ENCODE peak calls at places on chromosomes 12 and 14, in five cellular contexts. M is foreskin keratinocyte, W is A549, R is caudate nucleus, F is colonic mucosa. Z is an unnamed sample.

GRCh38 chr12:53955036-53955775 is 503 bp downstream of the HOXC12 start:
- DNase-seq in M (no peak), W (no peak), R (no peak), F (no peak), Z (no peak)

GRCh38 chr12:31491395-31491794 is 99.5 kb downstream of the DENND5B start:
- DNase-seq in M (no peak), W (no peak), R (no peak), F (no peak), Z (no peak)

GRCh38 chr14:85534435-85534834 is 4.5 kb downstream of the FLRT2 start:
- DNase-seq in M (peak), W (no peak), R (no peak), F (no peak), Z (peak)

GRCh38 chr12:32901553-32901952 is 5.0 kb upstream of the PKP2 start:
- DNase-seq in M (peak), W (no peak), R (no peak), F (no peak), Z (no peak)

GRCh38 chr12:4215862-4216541 is 57.6 kb upstream of the CCND2 start:
- DNase-seq in M (peak), W (no peak), R (no peak), F (no peak), Z (no peak)

GRCh38 chr12:79690156-79690605 is 583 bp downstream of the PAWR start:
- DNase-seq in M (no peak), W (peak), R (no peak), F (no peak), Z (no peak)

GRCh38 chr12:12240671-12241345 is 26.0 kb downstream of the LRP6 start:
- DNase-seq in M (no peak), W (peak), R (no peak), F (no peak), Z (no peak)

GRCh38 chr12:52865090-52865944 is 16.5 kb upstream of the KRT78 start:
- DNase-seq in M (peak), W (peak), R (peak), F (peak), Z (peak)

DNA sequence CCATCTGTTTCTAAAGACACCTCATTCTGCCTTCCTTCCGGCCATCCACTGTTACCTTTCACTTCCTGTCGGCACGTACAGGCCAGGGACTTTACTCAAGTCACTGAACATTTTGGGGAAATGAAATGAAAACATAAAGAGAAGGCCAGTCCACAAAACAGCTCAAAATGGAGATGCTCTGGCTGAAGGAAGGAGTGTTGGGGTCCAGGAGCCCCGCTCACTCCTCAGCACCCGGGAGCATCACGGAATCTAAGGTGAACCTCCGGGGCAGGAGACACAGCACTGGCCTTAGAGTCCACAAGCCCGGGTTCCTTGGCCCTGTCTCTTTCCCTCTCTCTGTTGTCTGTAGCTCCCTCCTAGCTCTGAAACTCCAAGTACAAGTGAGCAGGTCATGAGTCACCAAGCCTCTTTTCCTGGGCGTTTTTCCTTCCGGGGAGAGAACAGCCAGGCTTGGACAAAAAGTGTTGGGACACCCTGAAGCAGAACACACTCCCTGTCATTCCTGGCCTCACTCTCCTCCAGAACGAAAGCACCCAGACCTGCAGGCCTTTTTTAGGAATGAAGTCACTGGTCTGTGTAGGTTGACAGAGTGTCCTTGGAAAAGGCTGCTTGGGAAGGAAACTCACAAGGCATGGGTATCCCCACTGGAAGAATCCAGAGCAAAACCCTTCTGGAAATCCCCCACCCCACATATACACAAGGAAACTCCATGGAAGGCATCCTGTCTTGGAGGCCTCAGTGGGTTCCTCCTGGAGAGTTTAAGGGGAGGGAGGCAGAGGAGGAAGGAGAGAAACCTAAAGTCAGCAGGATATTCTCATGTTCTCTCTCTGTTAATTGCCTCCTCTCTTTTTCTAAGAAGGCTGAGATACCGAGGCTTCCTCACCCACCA is 245.3 kb downstream of the ZFP36L1 start:
- DNase-seq in M (peak), W (peak), R (no peak), F (no peak), Z (peak)
- H3K27ac ChIP-seq in M (peak), W (peak), R (peak), F (peak), Z (peak)

DNA sequence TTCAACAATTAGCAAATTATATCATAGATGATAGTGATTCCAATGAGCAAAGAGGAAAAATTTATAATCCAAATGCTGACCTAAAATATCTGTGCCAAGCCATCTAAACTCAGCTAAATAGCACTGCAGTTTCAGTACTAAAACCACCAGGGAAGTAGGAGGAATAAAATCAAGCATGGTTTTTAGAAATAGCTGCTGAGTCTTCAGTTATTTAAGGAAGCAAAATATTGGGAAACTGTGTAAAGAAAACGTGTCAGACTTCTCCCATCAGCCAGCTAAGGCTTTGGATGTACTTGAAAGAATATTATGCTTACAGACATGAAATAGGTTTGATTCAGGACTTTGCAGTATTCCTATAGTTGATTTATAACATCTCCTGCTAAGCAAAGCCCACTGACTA is 24.7 kb downstream of the CLEC2D start:
- DNase-seq in M (no peak), W (no peak), R (no peak), F (no peak), Z (no peak)
- H3K27ac ChIP-seq in M (no peak), W (no peak), R (no peak), F (no peak), Z (no peak)

DNA sequence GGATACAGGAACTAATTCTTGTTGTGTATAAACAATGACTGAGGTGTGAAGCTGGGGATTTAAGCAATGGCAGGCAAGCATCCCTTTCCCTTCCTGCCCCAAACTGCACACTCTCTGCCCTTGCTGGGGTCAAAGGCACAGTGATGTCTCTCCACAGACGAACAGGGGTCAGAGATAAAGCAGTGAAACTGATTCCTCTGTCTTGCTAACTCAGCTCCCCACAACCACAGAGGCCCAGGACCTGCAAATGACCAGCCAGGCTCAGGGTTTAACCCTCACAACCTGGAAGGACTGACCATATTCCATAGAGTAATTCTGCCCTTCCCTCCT is 67.2 kb downstream of the CCDC88C start:
- DNase-seq in M (no peak), W (no peak), R (no peak), F (no peak), Z (no peak)
- H3K27ac ChIP-seq in M (no peak), W (no peak), R (peak), F (no peak), Z (no peak)

GRCh38 chr12:131920902-131921840 is 7.9 kb upstream of the PUS1 start:
- DNase-seq in M (no peak), W (no peak), R (no peak), F (no peak), Z (no peak)

GRCh38 chr12:131918311-131919050 is 10.6 kb upstream of the PUS1 start:
- DNase-seq in M (no peak), W (no peak), R (no peak), F (no peak), Z (no peak)

GRCh38 chr12:131919051-131919347 is 10.1 kb upstream of the PUS1 start:
- DNase-seq in M (no peak), W (no peak), R (no peak), F (no peak), Z (no peak)

GRCh38 chr12:131920157-131920508 is 8.9 kb upstream of the PUS1 start:
- DNase-seq in M (no peak), W (no peak), R (no peak), F (no peak), Z (no peak)

GRCh38 chr12:131919366-131920156 is 9.5 kb upstream of the PUS1 start:
- DNase-seq in M (no peak), W (no peak), R (no peak), F (no peak), Z (no peak)
- H3K27ac ChIP-seq in M (no peak), W (no peak), R (peak), F (no peak), Z (no peak)

GRCh38 chr12:47739959-47740358 is 14.7 kb upstream of the ENDOU start:
- DNase-seq in M (no peak), W (no peak), R (no peak), F (peak), Z (no peak)
- H3K27ac ChIP-seq in M (no peak), W (no peak), R (peak), F (no peak), Z (no peak)

GRCh38 chr12:132765366-132765765 is 3.7 kb upstream of the ANKLE2 start:
- DNase-seq in M (no peak), W (no peak), R (no peak), F (no peak), Z (no peak)
- H3K27ac ChIP-seq in M (no peak), W (no peak), R (no peak), F (no peak), Z (no peak)

GRCh38 chr14:100132903-100133510 is 26.4 kb downstream of the DEGS2 start:
- DNase-seq in M (no peak), W (no peak), R (no peak), F (no peak), Z (no peak)
- H3K27ac ChIP-seq in M (no peak), W (no peak), R (no peak), F (no peak), Z (no peak)